ENCODE peak calls at places on chromosomes 6 and 20, in six cellular contexts. F is K562, U is HepG2, C is GM12878, Q is SK-N-MC, R is GM12891. E is an unnamed sample.

GRCh38 chr6:7769702-7770101 is 43.8 kb downstream of the BMP6 start:
- DNase-seq in F (no peak), U (no peak), C (no peak), Q (no peak), R (no peak), E (peak; percentile 58)

GRCh38 chr20:8267009-8267408 is 134.9 kb downstream of the PLCB1 start:
- DNase-seq in F (no peak), U (no peak), C (no peak), Q (no peak), R (no peak), E (no peak)

GRCh38 chr20:1809121-1809520 is 86.1 kb upstream of the SIRPA start:
- DNase-seq in F (no peak), U (peak; percentile 32), C (no peak), Q (no peak), R (no peak), E (peak; percentile 28)

GRCh38 chr6:11276911-11277274 is 44.4 kb upstream of the NEDD9 start:
- DNase-seq in F (no peak), U (no peak), C (no peak), Q (no peak), R (no peak), E (no peak)

GRCh38 chr6:56536536-56536935 is 106.2 kb downstream of the DST start:
- DNase-seq in F (no peak), U (no peak), C (no peak), Q (no peak), R (no peak), E (no peak)

GRCh38 chr6:105587349-105588115 is 184.7 kb upstream of the PREP start:
- DNase-seq in F (no peak), U (no peak), C (no peak), Q (no peak), R (no peak), E (no peak)

GRCh38 chr20:8423482-8423881 is 291.4 kb downstream of the PLCB1 start:
- DNase-seq in F (no peak), U (no peak), C (no peak), Q (no peak), R (no peak), E (no peak)

GRCh38 chr20:51412333-51412761 is 130.2 kb downstream of the NFATC2 start:
- DNase-seq in F (no peak), U (no peak), C (no peak), Q (no peak), R (no peak), E (peak; percentile 69)

GRCh38 chr20:1322511-1323245 is 6.3 kb downstream of the SDCBP2 start:
- DNase-seq in F (no peak), U (no peak), C (no peak), Q (no peak), R (no peak), E (peak; percentile 99)

GRCh38 chr20:33862709-33863403 is 51.7 kb downstream of the CHMP4B start:
- DNase-seq in F (peak; percentile 83), U (peak; percentile 76), C (no peak), Q (no peak), R (peak; percentile 84), E (peak; percentile 65)

GRCh38 chr6:41336824-41337223 is 1.4 kb downstream of the NCR2 start:
- DNase-seq in F (no peak), U (no peak), C (no peak), Q (no peak), R (no peak), E (no peak)

GRCh38 chr6:143872211-143872610 is 7.9 kb downstream of the ZC2HC1B start:
- DNase-seq in F (no peak), U (no peak), C (peak; percentile 11), Q (no peak), R (no peak), E (no peak)

GRCh38 chr20:50439539-50440453 is 70.4 kb upstream of the PTPN1 start:
- DNase-seq in F (no peak), U (no peak), C (no peak), Q (no peak), R (no peak), E (no peak)

GRCh38 chr20:53883098-53883762 is 187.2 kb downstream of the BCAS1 start:
- DNase-seq in F (no peak), U (no peak), C (no peak), Q (no peak), R (no peak), E (no peak)

GRCh38 chr6:25942561-25943147 is 12.2 kb upstream of the SLC17A2 start:
- DNase-seq in F (peak; percentile 33), U (peak; percentile 76), C (no peak), Q (peak; percentile 12), R (no peak), E (peak; percentile 50)

DNA sequence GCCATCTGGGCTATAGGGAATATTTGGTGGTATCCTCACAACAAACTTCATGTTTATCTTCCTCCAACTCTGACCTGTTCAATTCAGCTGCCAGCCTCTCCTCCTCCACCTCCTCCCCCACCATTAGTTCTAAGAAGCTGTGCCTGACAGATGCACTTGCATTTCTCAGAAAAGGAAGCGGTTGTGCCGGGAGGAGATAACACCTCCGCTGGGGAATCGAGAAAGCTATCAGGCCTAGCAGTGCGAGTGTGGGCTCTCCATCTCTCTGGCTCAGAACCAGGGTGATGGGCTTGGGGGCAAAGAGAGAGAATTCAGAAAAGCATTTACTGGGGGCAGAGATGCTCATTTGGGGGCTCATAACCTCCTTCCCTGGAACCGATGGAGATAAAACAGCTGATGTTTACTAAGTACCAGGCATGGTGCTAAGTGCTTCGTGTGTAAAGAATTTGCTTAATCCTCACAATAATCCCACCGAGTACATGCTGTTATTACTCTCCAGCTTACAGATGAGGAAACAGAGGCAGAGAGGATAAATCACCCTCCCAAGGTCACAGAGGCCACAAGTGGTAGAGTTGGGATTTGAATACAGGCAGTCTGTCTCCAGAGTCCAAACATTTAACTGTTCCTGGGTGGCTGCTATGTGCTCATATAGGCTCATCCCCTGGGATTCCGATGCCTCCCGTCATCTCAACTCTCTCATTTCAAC is 38.3 kb downstream of the COX4I2 start:
- DNase-seq in F (peak; percentile 94), U (no peak), C (no peak), Q (no peak), R (no peak), E (peak; percentile 57)
- TF ChIP-seq POLR2AphosphoS5 in F (peak; percentile 99), U (no peak), C (no peak), Q (no peak), R (no peak), E (no peak)

GRCh38 chr6:115865914-115866313 is 194.8 kb downstream of the FRK start:
- DNase-seq in F (no peak), U (no peak), C (no peak), Q (no peak), R (no peak), E (no peak)
- TF ChIP-seq POLR2AphosphoS5 in F (no peak), U (no peak), C (no peak), Q (no peak), R (no peak), E (no peak)

GRCh38 chr6:49366539-49366938 is 96.5 kb downstream of the MMUT start:
- DNase-seq in F (no peak), U (no peak), C (no peak), Q (no peak), R (no peak), E (no peak)
- TF ChIP-seq POLR2AphosphoS5 in F (no peak), U (no peak), C (no peak), Q (no peak), R (no peak), E (no peak)

DNA sequence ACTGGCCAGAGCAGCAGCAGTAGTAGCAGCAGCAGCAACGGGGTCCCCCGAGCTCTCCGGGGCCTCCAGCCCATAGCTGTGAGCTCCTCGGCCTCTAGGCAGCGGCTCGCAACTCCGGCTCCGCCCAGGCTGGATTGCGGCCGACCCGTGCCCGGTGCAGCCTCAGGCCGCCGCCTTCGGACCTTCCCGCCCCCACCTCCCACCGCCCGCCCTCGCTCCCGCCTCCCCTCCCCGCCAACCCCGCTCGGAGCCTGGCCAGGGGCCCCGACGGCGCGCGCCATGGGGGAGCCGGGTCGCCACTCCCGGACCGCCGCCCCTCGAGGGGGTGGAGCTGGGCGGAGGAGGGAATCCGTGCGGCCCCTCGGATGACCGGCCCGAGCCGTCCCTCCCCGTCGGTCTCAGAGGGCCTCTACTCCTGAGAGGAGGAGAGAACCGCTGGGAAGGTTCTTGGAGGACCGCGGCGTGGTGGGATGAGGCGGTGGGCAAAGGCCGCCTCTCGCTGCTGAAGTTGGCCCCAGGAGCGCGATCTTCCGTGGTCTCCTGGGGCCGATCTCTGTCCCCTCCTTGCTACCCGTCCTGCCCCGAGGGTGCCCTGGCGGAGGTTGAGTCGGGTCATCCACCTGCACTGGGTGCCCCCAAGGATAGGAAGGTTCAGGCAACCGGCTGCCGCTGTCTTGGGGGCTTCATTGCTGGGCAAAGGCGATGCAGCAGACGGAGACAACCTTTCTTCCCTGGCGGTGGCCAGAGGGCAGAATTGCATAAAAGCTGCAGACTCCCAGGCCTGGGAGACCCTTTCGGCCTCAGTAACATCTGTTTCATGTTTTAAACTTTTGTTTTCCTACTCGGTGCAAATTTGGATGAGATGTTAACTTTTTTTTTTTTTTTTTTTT is at the start of gene ADAM33:
- DNase-seq in F (no peak), U (no peak), C (no peak), Q (no peak), R (no peak), E (no peak)
- TF ChIP-seq POLR2AphosphoS5 in F (no peak), U (no peak), C (no peak), Q (no peak), R (no peak), E (no peak)

DNA sequence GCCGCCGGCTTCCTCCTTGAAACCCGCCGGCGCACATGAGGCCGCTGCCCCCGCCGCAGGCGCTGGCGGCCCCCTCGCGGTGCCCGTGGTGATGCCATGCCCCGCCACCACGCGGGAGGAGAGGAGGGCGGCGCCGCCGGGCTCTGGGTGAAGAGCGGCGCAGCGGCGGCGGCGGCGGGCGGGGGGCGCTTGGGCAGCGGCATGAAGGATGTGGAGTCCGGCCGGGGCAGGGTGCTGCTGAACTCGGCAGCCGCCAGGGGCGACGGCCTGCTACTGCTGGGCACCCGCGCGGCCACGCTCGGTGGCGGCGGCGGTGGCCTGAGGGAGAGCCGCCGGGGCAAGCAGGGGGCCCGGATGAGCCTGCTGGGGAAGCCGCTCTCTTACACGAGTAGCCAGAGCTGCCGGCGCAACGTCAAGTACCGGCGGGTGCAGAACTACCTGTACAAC is 253 bp downstream of the KCNQ5 start:
- DNase-seq in F (peak; percentile 49), U (no peak), C (no peak), Q (no peak), R (no peak), E (no peak)
- TF ChIP-seq POLR2AphosphoS5 in F (no peak), U (no peak), C (no peak), Q (no peak), R (no peak), E (no peak)

E was measured in endothelial cell of umbilical vein.